ENCODE peak calls at places on chromosome 7, in ten cellular contexts. One of them, this sample, is unnamed.

GRCh38 chr7:143214789-143215679 is 6.8 kb upstream of the TAS2R40 start:
- DNase-seq in IMR-90: peak; percentile 85
- DNase-seq in adrenal gland: peak; percentile 68
- DNase-seq in cardiac muscle cell: peak; percentile 89
- DNase-seq in esophagus muscularis mucosa: no peak
- DNase-seq in pancreas: peak; percentile 23
- DNase-seq in foreskin keratinocyte: peak; percentile 60
- DNase-seq in vagina: no peak
- DNase-seq in GM23338: peak; percentile 95
- DNase-seq in endothelial cell of umbilical vein: peak; percentile 90
- DNase-seq in this sample: peak; percentile 78

GRCh38 chr7:132580717-132581285 is 4.5 kb upstream of the PLXNA4 start:
- DNase-seq in IMR-90: peak; percentile 64
- DNase-seq in adrenal gland: peak; percentile 76
- DNase-seq in cardiac muscle cell: peak; percentile 86
- DNase-seq in esophagus muscularis mucosa: no peak
- DNase-seq in pancreas: peak; percentile 51
- DNase-seq in foreskin keratinocyte: peak; percentile 46
- DNase-seq in vagina: peak; percentile 88
- DNase-seq in GM23338: peak; percentile 92
- DNase-seq in endothelial cell of umbilical vein: peak; percentile 78
- DNase-seq in this sample: peak; percentile 38

GRCh38 chr7:139825666-139826290 is 3.3 kb upstream of the TBXAS1 start:
- DNase-seq in IMR-90: peak; percentile 81
- DNase-seq in adrenal gland: no peak
- DNase-seq in cardiac muscle cell: no peak
- DNase-seq in esophagus muscularis mucosa: peak; percentile 4
- DNase-seq in pancreas: no peak
- DNase-seq in foreskin keratinocyte: no peak
- DNase-seq in vagina: peak; percentile 20
- DNase-seq in GM23338: no peak
- DNase-seq in endothelial cell of umbilical vein: no peak
- DNase-seq in this sample: peak; percentile 13

GRCh38 chr7:78924581-78924980 is 528.9 kb downstream of the MAGI2 start:
- DNase-seq in IMR-90: peak; percentile 43
- DNase-seq in adrenal gland: no peak
- DNase-seq in cardiac muscle cell: peak; percentile 49
- DNase-seq in esophagus muscularis mucosa: no peak
- DNase-seq in pancreas: no peak
- DNase-seq in foreskin keratinocyte: peak; percentile 23
- DNase-seq in vagina: no peak
- DNase-seq in GM23338: peak; percentile 71
- DNase-seq in endothelial cell of umbilical vein: no peak
- DNase-seq in this sample: peak; percentile 14

GRCh38 chr7:106598663-106599342 is 62.2 kb downstream of the CCDC71L start:
- DNase-seq in IMR-90: peak; percentile 60
- DNase-seq in adrenal gland: peak; percentile 66
- DNase-seq in cardiac muscle cell: peak; percentile 73
- DNase-seq in esophagus muscularis mucosa: no peak
- DNase-seq in pancreas: peak; percentile 70
- DNase-seq in foreskin keratinocyte: peak; percentile 71
- DNase-seq in vagina: no peak
- DNase-seq in GM23338: peak; percentile 85
- DNase-seq in endothelial cell of umbilical vein: peak; percentile 87
- DNase-seq in this sample: peak; percentile 51

GRCh38 chr7:85114342-85114741 is 72.5 kb downstream of the SEMA3D start:
- DNase-seq in IMR-90: no peak
- DNase-seq in adrenal gland: no peak
- DNase-seq in cardiac muscle cell: no peak
- DNase-seq in esophagus muscularis mucosa: no peak
- DNase-seq in pancreas: no peak
- DNase-seq in foreskin keratinocyte: peak; percentile 71
- DNase-seq in vagina: no peak
- DNase-seq in GM23338: no peak
- DNase-seq in endothelial cell of umbilical vein: no peak
- DNase-seq in this sample: peak; percentile 64

GRCh38 chr7:108299251-108300014 is 156.8 kb downstream of the NRCAM start:
- DNase-seq in IMR-90: no peak
- DNase-seq in adrenal gland: no peak
- DNase-seq in cardiac muscle cell: no peak
- DNase-seq in esophagus muscularis mucosa: no peak
- DNase-seq in pancreas: no peak
- DNase-seq in foreskin keratinocyte: peak; percentile 62
- DNase-seq in vagina: no peak
- DNase-seq in GM23338: no peak
- DNase-seq in endothelial cell of umbilical vein: peak; percentile 54
- DNase-seq in this sample: no peak

GRCh38 chr7:125547505-125547904 is 617.9 kb upstream of the POT1 start:
- DNase-seq in IMR-90: no peak
- DNase-seq in adrenal gland: no peak
- DNase-seq in cardiac muscle cell: no peak
- DNase-seq in esophagus muscularis mucosa: no peak
- DNase-seq in pancreas: no peak
- DNase-seq in foreskin keratinocyte: no peak
- DNase-seq in vagina: no peak
- DNase-seq in GM23338: no peak
- DNase-seq in endothelial cell of umbilical vein: no peak
- DNase-seq in this sample: no peak

GRCh38 chr7:23273141-23273599 is 26.0 kb upstream of the MALSU1 start:
- DNase-seq in IMR-90: peak; percentile 96
- DNase-seq in adrenal gland: peak; percentile 95
- DNase-seq in cardiac muscle cell: peak; percentile 92
- DNase-seq in esophagus muscularis mucosa: peak; percentile 93
- DNase-seq in pancreas: peak; percentile 93
- DNase-seq in foreskin keratinocyte: peak; percentile 79
- DNase-seq in vagina: no peak
- DNase-seq in GM23338: peak; percentile 96
- DNase-seq in endothelial cell of umbilical vein: peak; percentile 92
- DNase-seq in this sample: peak; percentile 86

GRCh38 chr7:46015107-46015868 is 94.2 kb upstream of the IGFBP3 start:
- DNase-seq in IMR-90: peak; percentile 26
- DNase-seq in adrenal gland: peak; percentile 26
- DNase-seq in cardiac muscle cell: peak; percentile 92
- DNase-seq in esophagus muscularis mucosa: no peak
- DNase-seq in pancreas: no peak
- DNase-seq in foreskin keratinocyte: no peak
- DNase-seq in vagina: no peak
- DNase-seq in GM23338: peak; percentile 92
- DNase-seq in endothelial cell of umbilical vein: no peak
- DNase-seq in this sample: no peak

GRCh38 chr7:87687653-87688254 is 59.6 kb downstream of the RUNDC3B start:
- DNase-seq in IMR-90: no peak
- DNase-seq in adrenal gland: no peak
- DNase-seq in cardiac muscle cell: no peak
- DNase-seq in esophagus muscularis mucosa: no peak
- DNase-seq in pancreas: no peak
- DNase-seq in foreskin keratinocyte: no peak
- DNase-seq in vagina: no peak
- DNase-seq in GM23338: no peak
- DNase-seq in endothelial cell of umbilical vein: no peak
- DNase-seq in this sample: no peak

GRCh38 chr7:86411804-86412203 is 231.9 kb upstream of the GRM3 start:
- DNase-seq in IMR-90: no peak
- DNase-seq in adrenal gland: no peak
- DNase-seq in cardiac muscle cell: no peak
- DNase-seq in esophagus muscularis mucosa: no peak
- DNase-seq in pancreas: no peak
- DNase-seq in foreskin keratinocyte: peak; percentile 21
- DNase-seq in vagina: no peak
- DNase-seq in GM23338: no peak
- DNase-seq in endothelial cell of umbilical vein: no peak
- DNase-seq in this sample: no peak

GRCh38 chr7:32936686-32937085 is 20.6 kb upstream of the FKBP9 start:
- DNase-seq in IMR-90: no peak
- DNase-seq in adrenal gland: no peak
- DNase-seq in cardiac muscle cell: no peak
- DNase-seq in esophagus muscularis mucosa: no peak
- DNase-seq in pancreas: no peak
- DNase-seq in foreskin keratinocyte: no peak
- DNase-seq in vagina: no peak
- DNase-seq in GM23338: no peak
- DNase-seq in endothelial cell of umbilical vein: no peak
- DNase-seq in this sample: no peak

GRCh38 chr7:32937344-32938174 is 19.7 kb upstream of the FKBP9 start:
- DNase-seq in IMR-90: peak; percentile 61
- DNase-seq in adrenal gland: peak; percentile 83
- DNase-seq in cardiac muscle cell: peak; percentile 87
- DNase-seq in esophagus muscularis mucosa: no peak
- DNase-seq in pancreas: no peak
- DNase-seq in foreskin keratinocyte: no peak
- DNase-seq in vagina: no peak
- DNase-seq in GM23338: no peak
- DNase-seq in endothelial cell of umbilical vein: peak; percentile 57
- DNase-seq in this sample: no peak

GRCh38 chr7:32930378-32930777 is 26.9 kb upstream of the FKBP9 start:
- DNase-seq in IMR-90: no peak
- DNase-seq in adrenal gland: no peak
- DNase-seq in cardiac muscle cell: no peak
- DNase-seq in esophagus muscularis mucosa: no peak
- DNase-seq in pancreas: no peak
- DNase-seq in foreskin keratinocyte: no peak
- DNase-seq in vagina: no peak
- DNase-seq in GM23338: no peak
- DNase-seq in endothelial cell of umbilical vein: no peak
- DNase-seq in this sample: no peak

GRCh38 chr7:32941181-32941995 is 15.9 kb upstream of the FKBP9 start:
- DNase-seq in IMR-90: no peak
- DNase-seq in adrenal gland: no peak
- DNase-seq in cardiac muscle cell: no peak
- DNase-seq in esophagus muscularis mucosa: no peak
- DNase-seq in pancreas: no peak
- DNase-seq in foreskin keratinocyte: peak; percentile 26
- DNase-seq in vagina: no peak
- DNase-seq in GM23338: peak; percentile 77
- DNase-seq in endothelial cell of umbilical vein: peak; percentile 31
- DNase-seq in this sample: no peak

DNA sequence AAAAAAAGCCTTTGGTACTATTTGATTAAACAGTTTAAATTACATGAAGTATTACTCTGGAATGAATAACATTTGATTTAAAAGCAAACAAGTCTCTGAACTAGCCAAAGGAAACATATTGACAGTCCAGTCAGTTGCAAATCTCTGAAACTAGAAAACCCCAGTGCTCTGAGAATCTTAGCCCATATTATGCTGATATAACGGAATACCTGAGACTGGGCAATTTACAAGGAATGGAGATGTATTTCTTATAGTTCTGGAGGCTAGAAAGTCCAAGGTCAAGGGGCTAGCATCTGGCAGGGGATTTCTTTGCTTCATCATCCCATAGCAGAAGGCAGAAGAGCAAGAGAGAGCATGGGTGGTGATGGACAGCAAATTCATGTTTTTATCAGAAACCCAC is 21.7 kb upstream of the FKBP9 start:
- DNase-seq in IMR-90: peak; percentile 29
- DNase-seq in adrenal gland: no peak
- DNase-seq in cardiac muscle cell: no peak
- DNase-seq in esophagus muscularis mucosa: no peak
- DNase-seq in pancreas: no peak
- DNase-seq in foreskin keratinocyte: no peak
- DNase-seq in vagina: no peak
- DNase-seq in GM23338: no peak
- DNase-seq in endothelial cell of umbilical vein: no peak
- DNase-seq in this sample: no peak
- TF ChIP-seq CTCF in IMR-90: no peak
- TF ChIP-seq CTCF in adrenal gland: no peak
- TF ChIP-seq CTCF in cardiac muscle cell: no peak
- TF ChIP-seq CTCF in esophagus muscularis mucosa: no peak
- TF ChIP-seq CTCF in pancreas: no peak
- TF ChIP-seq CTCF in foreskin keratinocyte: no peak
- TF ChIP-seq CTCF in vagina: no peak
- TF ChIP-seq CTCF in GM23338: no peak
- TF ChIP-seq CTCF in endothelial cell of umbilical vein: no peak
- TF ChIP-seq CTCF in this sample: no peak

GRCh38 chr7:43872401-43873165 is 3.3 kb upstream of the MRPS24 start:
- DNase-seq in IMR-90: peak; percentile 92
- DNase-seq in adrenal gland: peak; percentile 85
- DNase-seq in cardiac muscle cell: peak; percentile 7
- DNase-seq in esophagus muscularis mucosa: no peak
- DNase-seq in pancreas: no peak
- DNase-seq in foreskin keratinocyte: peak; percentile 87
- DNase-seq in vagina: no peak
- DNase-seq in GM23338: no peak
- DNase-seq in endothelial cell of umbilical vein: no peak
- DNase-seq in this sample: peak; percentile 74
- H3K27ac ChIP-seq in IMR-90: peak overlapping the region; percentile 79
- H3K27ac ChIP-seq in adrenal gland: peak overlapping the region; percentile 91
- H3K27ac ChIP-seq in cardiac muscle cell: peak overlapping the region; percentile 1
- H3K27ac ChIP-seq in esophagus muscularis mucosa: peak overlapping the region; percentile 76
- H3K27ac ChIP-seq in pancreas: peak overlapping the region; percentile 39
- H3K27ac ChIP-seq in foreskin keratinocyte: peak overlapping the region; percentile 80
- H3K27ac ChIP-seq in vagina: peak overlapping the region; percentile 98
- H3K27ac ChIP-seq in GM23338: no peak overlapping the region
- H3K27ac ChIP-seq in endothelial cell of umbilical vein: no peak overlapping the region
- H3K27ac ChIP-seq in this sample: peak overlapping the region; percentile 96

DNA sequence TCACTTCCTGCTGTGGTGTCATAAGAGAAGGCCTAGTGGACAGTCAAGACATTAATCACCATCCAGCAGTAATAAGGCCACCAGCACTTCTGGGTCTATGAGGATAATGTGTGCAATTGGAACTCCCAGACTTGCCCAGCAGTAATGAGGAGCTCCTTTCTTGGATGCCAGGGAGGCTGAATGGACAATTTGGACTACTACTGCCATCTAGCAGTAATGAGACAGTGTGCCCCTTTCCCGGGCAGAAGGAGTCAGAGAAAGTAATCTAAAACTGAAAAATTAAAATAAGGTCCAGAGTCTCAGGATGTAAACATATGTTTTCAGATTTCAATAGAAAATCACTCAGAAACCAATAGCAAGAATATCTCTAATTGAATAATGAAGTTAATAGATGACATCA is 400.4 kb downstream of the CDC14C start:
- DNase-seq in IMR-90: no peak
- DNase-seq in adrenal gland: no peak
- DNase-seq in cardiac muscle cell: no peak
- DNase-seq in esophagus muscularis mucosa: no peak
- DNase-seq in pancreas: no peak
- DNase-seq in foreskin keratinocyte: peak; percentile 39
- DNase-seq in vagina: no peak
- DNase-seq in GM23338: peak; percentile 13
- DNase-seq in endothelial cell of umbilical vein: no peak
- DNase-seq in this sample: peak; percentile 34
- TF ChIP-seq CTCF in IMR-90: no peak
- TF ChIP-seq CTCF in adrenal gland: no peak
- TF ChIP-seq CTCF in cardiac muscle cell: no peak
- TF ChIP-seq CTCF in esophagus muscularis mucosa: no peak
- TF ChIP-seq CTCF in pancreas: no peak
- TF ChIP-seq CTCF in foreskin keratinocyte: peak; percentile 69
- TF ChIP-seq CTCF in vagina: no peak
- TF ChIP-seq CTCF in GM23338: no peak
- TF ChIP-seq CTCF in endothelial cell of umbilical vein: no peak
- TF ChIP-seq CTCF in this sample: peak; percentile 38

DNA sequence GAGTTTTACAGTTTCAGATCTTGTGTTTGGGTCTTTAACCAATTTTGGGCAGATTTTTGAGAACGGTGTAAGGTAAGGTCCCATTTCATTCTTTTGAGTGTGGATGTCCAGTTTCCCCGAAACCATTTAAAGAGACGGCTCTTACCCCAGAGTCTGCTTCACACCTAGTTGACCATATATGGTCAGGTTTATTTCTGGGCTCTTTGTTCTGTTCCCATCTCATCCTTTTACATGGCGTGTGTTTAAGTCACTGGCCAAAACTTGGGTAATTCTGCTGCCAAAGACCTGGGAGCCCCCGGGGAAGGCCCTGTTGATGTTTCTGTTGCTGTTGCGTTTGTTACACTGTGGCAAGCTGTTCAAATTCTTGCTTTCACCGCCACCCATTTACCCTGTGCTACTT is 120.1 kb downstream of the PTPRN2 start:
- DNase-seq in IMR-90: no peak
- DNase-seq in adrenal gland: no peak
- DNase-seq in cardiac muscle cell: no peak
- DNase-seq in esophagus muscularis mucosa: no peak
- DNase-seq in pancreas: no peak
- DNase-seq in foreskin keratinocyte: no peak
- DNase-seq in vagina: no peak
- DNase-seq in GM23338: no peak
- DNase-seq in endothelial cell of umbilical vein: no peak
- DNase-seq in this sample: no peak
- H3K27ac ChIP-seq in IMR-90: no peak overlapping the region
- H3K27ac ChIP-seq in adrenal gland: no peak overlapping the region
- H3K27ac ChIP-seq in cardiac muscle cell: no peak overlapping the region
- H3K27ac ChIP-seq in esophagus muscularis mucosa: no peak overlapping the region
- H3K27ac ChIP-seq in pancreas: no peak overlapping the region
- H3K27ac ChIP-seq in foreskin keratinocyte: no peak overlapping the region
- H3K27ac ChIP-seq in vagina: no peak overlapping the region
- H3K27ac ChIP-seq in GM23338: peak overlapping the region; percentile 88
- H3K27ac ChIP-seq in endothelial cell of umbilical vein: no peak overlapping the region
- H3K27ac ChIP-seq in this sample: no peak overlapping the region

This sample was measured in RWPE1.